ENCODE peak calls at places on chromosomes 1 and 21, in four cellular contexts. Y is Calu3; W is activated T-helper 2 cell treated with anti-CD3 and anti-CD28 coated beads, Interferon-gamma antibody, Interleukin-2, Interleukin-4, amounts not matched to agents 10 μg/mL and 5 μg/mL and 100 μg/mL, durations not matched to agents 14 hours and 24 hours and 36 hours; R is K562. Z is an unnamed sample.

GRCh38 chr1:7592120-7592798 is 178.8 kb upstream of the VAMP3 start:
- DNase-seq in Y (no peak), W (no peak), R (no peak), Z (no peak)

GRCh38 chr1:22780696-22781095 is 70.1 kb downstream of the EPHB2 start:
- DNase-seq in Y (peak), W (no peak), R (peak), Z (peak)

GRCh38 chr1:215710340-215710971 is 143.4 kb downstream of the KCTD3 start:
- DNase-seq in Y (peak), W (no peak), R (peak), Z (peak)

GRCh38 chr1:229217716-229218115 is 53.2 kb upstream of the RAB4A start:
- DNase-seq in Y (peak), W (no peak), R (no peak), Z (peak)

GRCh38 chr1:90370696-90371095 is 346.4 kb downstream of the BARHL2 start:
- DNase-seq in Y (no peak), W (no peak), R (no peak), Z (no peak)

GRCh38 chr1:197485790-197486189 is 217.7 kb downstream of the CRB1 start:
- DNase-seq in Y (peak), W (no peak), R (no peak), Z (peak)

GRCh38 chr1:203791498-203791897 is 3.9 kb upstream of the ZBED6 start:
- DNase-seq in Y (no peak), W (no peak), R (no peak), Z (peak)

GRCh38 chr21:36792505-36792967 is 93.6 kb downstream of the SIM2 start:
- DNase-seq in Y (no peak), W (no peak), R (no peak), Z (no peak)

GRCh38 chr1:114033961-114034360 is 54.7 kb downstream of the OLFML3 start:
- DNase-seq in Y (no peak), W (no peak), R (no peak), Z (no peak)

GRCh38 chr21:46005081-46005480 is 23.5 kb downstream of the COL6A1 start:
- DNase-seq in Y (no peak), W (no peak), R (no peak), Z (no peak)

GRCh38 chr1:116853680-116854191 is 56.0 kb upstream of the PTGFRN start:
- DNase-seq in Y (peak), W (no peak), R (peak), Z (peak)

GRCh38 chr1:19775831-19776230 is 23.9 kb downstream of the TMCO4 start:
- DNase-seq in Y (no peak), W (no peak), R (no peak), Z (no peak)

GRCh38 chr1:7408771-7409150 is 362.3 kb upstream of the VAMP3 start:
- DNase-seq in Y (no peak), W (peak), R (no peak), Z (no peak)

GRCh38 chr1:109910963-109911798 is 532 bp downstream of the CSF1 start:
- DNase-seq in Y (no peak), W (no peak), R (no peak), Z (no peak)

GRCh38 chr1:84008631-84009030 is 9.7 kb upstream of the TTLL7 start:
- DNase-seq in Y (no peak), W (no peak), R (no peak), Z (no peak)

GRCh38 chr1:90384152-90384650 is 332.9 kb downstream of the BARHL2 start:
- DNase-seq in Y (no peak), W (no peak), R (no peak), Z (no peak)

GRCh38 chr1:228554107-228554506 is 66.9 kb downstream of the RNF187 start:
- DNase-seq in Y (no peak), W (no peak), R (no peak), Z (no peak)

GRCh38 chr21:39312112-39313041 is 1.1 kb downstream of the BRWD1 start:
- DNase-seq in Y (peak), W (peak), R (peak), Z (peak)

GRCh38 chr21:25215698-25216384 is 391.4 kb downstream of the MRPL39 start:
- DNase-seq in Y (no peak), W (no peak), R (no peak), Z (no peak)

GRCh38 chr21:26280715-26281310 is 110.2 kb upstream of the APP start:
- DNase-seq in Y (no peak), W (no peak), R (no peak), Z (no peak)

GRCh38 chr1:101295212-101295611 is 58.4 kb downstream of the S1PR1 start:
- DNase-seq in Y (no peak), W (no peak), R (no peak), Z (peak)

GRCh38 chr1:60865146-60865545 is 217.2 kb upstream of the NFIA start:
- DNase-seq in Y (no peak), W (no peak), R (no peak), Z (peak)

GRCh38 chr21:44344541-44345183 is 5.5 kb upstream of the CFAP410 start:
- DNase-seq in Y (no peak), W (no peak), R (no peak), Z (no peak)

GRCh38 chr1:3480369-3480719 is 25.9 kb downstream of the ARHGEF16 start:
- DNase-seq in Y (no peak), W (no peak), R (no peak), Z (no peak)

GRCh38 chr1:81682490-81682889 is 118.2 kb upstream of the ADGRL2 start:
- DNase-seq in Y (peak), W (no peak), R (no peak), Z (no peak)

GRCh38 chr1:227901906-227902640 is 45.7 kb downstream of the WNT9A start:
- DNase-seq in Y (no peak), W (no peak), R (peak), Z (no peak)

GRCh38 chr1:94555091-94555490 is 13.5 kb upstream of the F3 start:
- DNase-seq in Y (no peak), W (no peak), R (no peak), Z (no peak)

GRCh38 chr1:108038837-108039236 is 73.9 kb upstream of the VAV3 start:
- DNase-seq in Y (no peak), W (no peak), R (no peak), Z (peak)

GRCh38 chr1:29162476-29163138 is 19.1 kb downstream of the SRSF4 start:
- DNase-seq in Y (no peak), W (no peak), R (no peak), Z (no peak)

Z was measured in trophoblast cell.